ENCODE peak calls at places on chromosomes 5 and 9, in seven cellular contexts. G is IMR-90, F is AG09319, P is mesothelial cell of epicardium, D is fibroblast of mammary gland, N is colonic mucosa, B is lower leg skin. C is an unnamed sample.
A peak's percentile ranks its signal among the peaks of the same experiment; 100 is the strongest.

GRCh38 chr9:98117984-98118639 is 910 bp downstream of the TRIM14 start:
- DNase-seq in G (peak; percentile 28), F (no peak), P (no peak), D (peak; percentile 26), N (peak; percentile 84), B (no peak), C (peak; percentile 61)

GRCh38 chr5:2488593-2488992 is 262.9 kb downstream of the IRX2 start:
- DNase-seq in G (no peak), F (no peak), P (no peak), D (no peak), N (no peak), B (no peak), C (no peak)

GRCh38 chr5:995318-995717 is 13.3 kb upstream of the NKD2 start:
- DNase-seq in G (no peak), F (no peak), P (no peak), D (no peak), N (no peak), B (no peak), C (no peak)

GRCh38 chr5:103829585-103829984 is 267.0 kb upstream of the NUDT12 start:
- DNase-seq in G (no peak), F (no peak), P (no peak), D (no peak), N (no peak), B (no peak), C (no peak)

GRCh38 chr9:69391946-69392345 is 66.9 kb downstream of the ENTREP1 start:
- DNase-seq in G (no peak), F (no peak), P (no peak), D (no peak), N (no peak), B (no peak), C (no peak)

GRCh38 chr5:177547736-177548135 is 6.6 kb downstream of the FAM193B start:
- DNase-seq in G (no peak), F (no peak), P (no peak), D (no peak), N (no peak), B (no peak), C (no peak)

GRCh38 chr9:20242767-20243166 is 379.5 kb downstream of the MLLT3 start:
- DNase-seq in G (no peak), F (no peak), P (no peak), D (no peak), N (no peak), B (no peak), C (no peak)

GRCh38 chr9:18142964-18143363 is 331.0 kb upstream of the ADAMTSL1 start:
- DNase-seq in G (no peak), F (no peak), P (no peak), D (peak; percentile 10), N (peak; percentile 35), B (no peak), C (no peak)

GRCh38 chr9:129245276-129245675 is 67.2 kb upstream of the IER5L start:
- DNase-seq in G (peak; percentile 46), F (no peak), P (no peak), D (peak; percentile 30), N (no peak), B (no peak), C (no peak)

GRCh38 chr9:82170079-82170662 is 181.6 kb downstream of the SPATA31D1 start:
- DNase-seq in G (no peak), F (no peak), P (no peak), D (no peak), N (no peak), B (no peak), C (no peak)

GRCh38 chr5:130966990-130967389 is 198.1 kb downstream of the HINT1 start:
- DNase-seq in G (no peak), F (no peak), P (no peak), D (no peak), N (no peak), B (no peak), C (no peak)

DNA sequence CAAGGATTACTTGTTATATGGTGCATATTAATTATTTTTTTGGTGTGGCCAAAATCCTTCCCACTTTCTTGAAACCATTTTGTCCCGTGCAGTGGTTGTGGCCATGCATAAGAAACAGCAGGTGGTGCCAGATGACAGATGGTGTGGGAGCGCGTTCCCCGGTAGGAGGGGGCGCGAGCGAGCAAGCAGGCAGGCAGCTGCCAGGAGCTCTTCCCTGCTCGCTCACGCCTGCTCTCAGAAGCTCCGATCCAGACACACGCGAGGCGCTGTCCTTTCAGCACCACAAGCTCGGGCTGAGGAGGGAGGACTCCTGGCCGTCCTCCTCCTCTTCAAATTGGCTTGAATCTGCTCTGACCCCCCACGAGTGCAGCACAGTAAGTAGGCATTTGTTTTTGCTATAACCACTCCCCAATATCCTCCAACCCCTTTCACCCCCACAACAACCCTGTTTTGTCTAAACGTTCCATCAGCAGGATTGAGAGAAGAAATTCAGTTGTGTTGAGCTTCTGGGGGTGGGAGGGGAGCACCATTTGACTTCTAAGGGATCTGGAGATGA is at the start of gene NSG2:
- DNase-seq in G (peak; percentile 75), F (peak; percentile 19), P (peak; percentile 90), D (peak; percentile 72), N (peak; percentile 40), B (peak; percentile 86), C (peak; percentile 23)
- TF ChIP-seq CTCF in G (peak; percentile 44), F (peak; percentile 32), P (peak; percentile 63), D (peak; percentile 45), N (no peak), B (no peak), C (peak; percentile 47)

GRCh38 chr5:180495292-180495691 is 1.1 kb downstream of the CNOT6 start:
- DNase-seq in G (no peak), F (no peak), P (no peak), D (no peak), N (no peak), B (peak; percentile 31), C (no peak)

GRCh38 chr5:180492226-180492903 is 1.8 kb upstream of the CNOT6 start:
- DNase-seq in G (no peak), F (no peak), P (no peak), D (no peak), N (no peak), B (peak; percentile 54), C (no peak)

GRCh38 chr5:180494060-180494509 is at the start of gene CNOT6:
- DNase-seq in G (peak; percentile 93), F (peak; percentile 92), P (peak; percentile 96), D (peak; percentile 88), N (peak; percentile 93), B (peak; percentile 98), C (peak; percentile 92)

GRCh38 chr5:180495991-180496741 is 2.0 kb downstream of the CNOT6 start:
- DNase-seq in G (no peak), F (no peak), P (no peak), D (no peak), N (no peak), B (peak; percentile 18), C (no peak)

GRCh38 chr5:180494510-180495181 is 467 bp downstream of the CNOT6 start:
- DNase-seq in G (no peak), F (no peak), P (peak; percentile 60), D (no peak), N (peak; percentile 46), B (peak; percentile 88), C (peak; percentile 5)
- TF ChIP-seq CTCF in G (peak; percentile 2), F (no peak), P (no peak), D (no peak), N (no peak), B (no peak), C (peak; percentile 28)

DNA sequence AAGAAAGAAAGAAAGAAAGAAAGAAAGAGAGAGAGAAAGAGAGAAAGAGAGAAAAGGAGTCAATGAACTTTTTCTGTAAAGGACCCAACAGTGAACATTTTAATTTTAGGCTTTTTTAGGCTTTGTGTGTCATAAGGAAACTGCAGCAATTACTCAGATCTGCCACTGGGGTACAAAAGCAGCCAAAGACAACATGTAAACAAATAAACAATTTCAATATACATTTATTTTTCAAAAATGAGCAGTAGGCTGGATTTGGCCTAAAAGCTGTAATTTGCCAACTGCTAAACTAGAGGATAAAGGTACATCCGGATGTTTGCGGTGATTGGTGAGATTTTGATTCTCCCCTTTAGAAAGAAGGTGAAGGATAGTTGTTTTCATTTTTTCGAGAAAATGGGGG is 143.6 kb downstream of the CEMIP2 start:
- DNase-seq in G (no peak), F (no peak), P (no peak), D (no peak), N (no peak), B (no peak), C (no peak)
- TF ChIP-seq CTCF in G (no peak), F (no peak), P (no peak), D (peak; percentile 13), N (no peak), B (no peak), C (peak; percentile 46)

GRCh38 chr5:93909356-93909755 is 168.0 kb upstream of the POU5F2 start:
- DNase-seq in G (no peak), F (no peak), P (no peak), D (peak; percentile 21), N (no peak), B (no peak), C (no peak)
- TF ChIP-seq CTCF in G (peak; percentile 17), F (peak; percentile 12), P (no peak), D (peak; percentile 29), N (no peak), B (no peak), C (peak; percentile 67)

GRCh38 chr9:34519321-34520020 is 3.3 kb downstream of the ENHO start:
- DNase-seq in G (no peak), F (no peak), P (no peak), D (no peak), N (no peak), B (peak; percentile 81), C (no peak)
- TF ChIP-seq CTCF in G (no peak), F (no peak), P (no peak), D (no peak), N (no peak), B (no peak), C (no peak)

C was measured in HFFc6.